ENCODE peak calls at places on chromosomes 11 and 22, in eight cellular contexts. One of them, this sample, is unnamed. For H3K4me1, the result is how much of the 10 kb centered on the place peaks cover.

GRCh38 chr11:24623121-24623520 is 126.3 kb downstream of the LUZP2 start:
- DNase-seq in colonic mucosa: no peak
- DNase-seq in left ventricle myocardium inferior: no peak
- DNase-seq in ovary: no peak
- DNase-seq in tibial artery: no peak
- DNase-seq in sigmoid colon: no peak
- DNase-seq in A673: no peak
- DNase-seq in PC-3: no peak
- DNase-seq in this sample: no peak

GRCh38 chr11:86138958-86139357 is 70.1 kb upstream of the PICALM start:
- DNase-seq in colonic mucosa: no peak
- DNase-seq in left ventricle myocardium inferior: no peak
- DNase-seq in ovary: no peak
- DNase-seq in tibial artery: no peak
- DNase-seq in sigmoid colon: no peak
- DNase-seq in A673: no peak
- DNase-seq in PC-3: no peak
- DNase-seq in this sample: no peak

GRCh38 chr11:23151819-23152218 is 291.5 kb upstream of the CCDC179 start:
- DNase-seq in colonic mucosa: no peak
- DNase-seq in left ventricle myocardium inferior: no peak
- DNase-seq in ovary: no peak
- DNase-seq in tibial artery: no peak
- DNase-seq in sigmoid colon: no peak
- DNase-seq in A673: no peak
- DNase-seq in PC-3: no peak
- DNase-seq in this sample: no peak

GRCh38 chr11:96178014-96178745 is 164.8 kb downstream of the MAML2 start:
- DNase-seq in colonic mucosa: no peak
- DNase-seq in left ventricle myocardium inferior: no peak
- DNase-seq in ovary: no peak
- DNase-seq in tibial artery: no peak
- DNase-seq in sigmoid colon: no peak
- DNase-seq in A673: no peak
- DNase-seq in PC-3: no peak
- DNase-seq in this sample: no peak

GRCh38 chr11:61331636-61332035 is 1.3 kb downstream of the DDB1 start:
- DNase-seq in colonic mucosa: no peak
- DNase-seq in left ventricle myocardium inferior: no peak
- DNase-seq in ovary: no peak
- DNase-seq in tibial artery: no peak
- DNase-seq in sigmoid colon: no peak
- DNase-seq in A673: no peak
- DNase-seq in PC-3: no peak
- DNase-seq in this sample: no peak

GRCh38 chr11:73249858-73250773 is 22.0 kb upstream of the P2RY6 start:
- DNase-seq in colonic mucosa: no peak
- DNase-seq in left ventricle myocardium inferior: no peak
- DNase-seq in ovary: no peak
- DNase-seq in tibial artery: peak
- DNase-seq in sigmoid colon: peak
- DNase-seq in A673: no peak
- DNase-seq in PC-3: no peak
- DNase-seq in this sample: no peak

GRCh38 chr11:35247428-35247827 is 108.5 kb downstream of the CD44 start:
- DNase-seq in colonic mucosa: no peak
- DNase-seq in left ventricle myocardium inferior: no peak
- DNase-seq in ovary: no peak
- DNase-seq in tibial artery: no peak
- DNase-seq in sigmoid colon: no peak
- DNase-seq in A673: no peak
- DNase-seq in PC-3: no peak
- DNase-seq in this sample: no peak

GRCh38 chr11:3341298-3341697 is 37.6 kb downstream of the ZNF195 start:
- DNase-seq in colonic mucosa: peak
- DNase-seq in left ventricle myocardium inferior: peak
- DNase-seq in ovary: peak
- DNase-seq in tibial artery: no peak
- DNase-seq in sigmoid colon: no peak
- DNase-seq in A673: peak
- DNase-seq in PC-3: peak
- DNase-seq in this sample: no peak

GRCh38 chr11:3199537-3200295 is 18.9 kb downstream of the MRGPRG start:
- DNase-seq in colonic mucosa: no peak
- DNase-seq in left ventricle myocardium inferior: no peak
- DNase-seq in ovary: no peak
- DNase-seq in tibial artery: peak
- DNase-seq in sigmoid colon: no peak
- DNase-seq in A673: no peak
- DNase-seq in PC-3: no peak
- DNase-seq in this sample: no peak

GRCh38 chr22:48284671-48285070 is 1522.2 kb downstream of the TBC1D22A start:
- DNase-seq in colonic mucosa: no peak
- DNase-seq in left ventricle myocardium inferior: no peak
- DNase-seq in ovary: no peak
- DNase-seq in tibial artery: no peak
- DNase-seq in sigmoid colon: no peak
- DNase-seq in A673: no peak
- DNase-seq in PC-3: no peak
- DNase-seq in this sample: no peak

GRCh38 chr11:2942872-2943710 is 13.9 kb upstream of the PHLDA2 start:
- DNase-seq in colonic mucosa: no peak
- DNase-seq in left ventricle myocardium inferior: no peak
- DNase-seq in ovary: no peak
- DNase-seq in tibial artery: no peak
- DNase-seq in sigmoid colon: no peak
- DNase-seq in A673: no peak
- DNase-seq in PC-3: no peak
- DNase-seq in this sample: no peak

GRCh38 chr11:22991196-22991595 is 130.9 kb upstream of the CCDC179 start:
- DNase-seq in colonic mucosa: no peak
- DNase-seq in left ventricle myocardium inferior: no peak
- DNase-seq in ovary: no peak
- DNase-seq in tibial artery: no peak
- DNase-seq in sigmoid colon: no peak
- DNase-seq in A673: no peak
- DNase-seq in PC-3: no peak
- DNase-seq in this sample: no peak

GRCh38 chr11:96607890-96608558 is 218.2 kb downstream of the JRKL start:
- DNase-seq in colonic mucosa: no peak
- DNase-seq in left ventricle myocardium inferior: no peak
- DNase-seq in ovary: no peak
- DNase-seq in tibial artery: no peak
- DNase-seq in sigmoid colon: no peak
- DNase-seq in A673: peak
- DNase-seq in PC-3: peak
- DNase-seq in this sample: no peak

GRCh38 chr22:27965547-27965946 is 46.5 kb upstream of the PITPNB start:
- DNase-seq in colonic mucosa: no peak
- DNase-seq in left ventricle myocardium inferior: no peak
- DNase-seq in ovary: no peak
- DNase-seq in tibial artery: no peak
- DNase-seq in sigmoid colon: no peak
- DNase-seq in A673: no peak
- DNase-seq in PC-3: peak
- DNase-seq in this sample: no peak

GRCh38 chr22:21650823-21651520 is 8.9 kb downstream of the SDF2L1 start:
- DNase-seq in colonic mucosa: no peak
- DNase-seq in left ventricle myocardium inferior: no peak
- DNase-seq in ovary: no peak
- DNase-seq in tibial artery: no peak
- DNase-seq in sigmoid colon: no peak
- DNase-seq in A673: no peak
- DNase-seq in PC-3: no peak
- DNase-seq in this sample: no peak

GRCh38 chr11:86101941-86102407 is 33.1 kb upstream of the PICALM start:
- DNase-seq in colonic mucosa: no peak
- DNase-seq in left ventricle myocardium inferior: no peak
- DNase-seq in ovary: no peak
- DNase-seq in tibial artery: no peak
- DNase-seq in sigmoid colon: no peak
- DNase-seq in A673: no peak
- DNase-seq in PC-3: peak
- DNase-seq in this sample: no peak

GRCh38 chr11:69691449-69691848 is 12.4 kb downstream of the FGF19 start:
- DNase-seq in colonic mucosa: no peak
- DNase-seq in left ventricle myocardium inferior: no peak
- DNase-seq in ovary: no peak
- DNase-seq in tibial artery: no peak
- DNase-seq in sigmoid colon: peak
- DNase-seq in A673: no peak
- DNase-seq in PC-3: no peak
- DNase-seq in this sample: no peak

GRCh38 chr11:126919147-126919823 is 81.3 kb downstream of the KIRREL3 start:
- DNase-seq in colonic mucosa: no peak
- DNase-seq in left ventricle myocardium inferior: no peak
- DNase-seq in ovary: no peak
- DNase-seq in tibial artery: no peak
- DNase-seq in sigmoid colon: no peak
- DNase-seq in A673: no peak
- DNase-seq in PC-3: no peak
- DNase-seq in this sample: no peak

DNA sequence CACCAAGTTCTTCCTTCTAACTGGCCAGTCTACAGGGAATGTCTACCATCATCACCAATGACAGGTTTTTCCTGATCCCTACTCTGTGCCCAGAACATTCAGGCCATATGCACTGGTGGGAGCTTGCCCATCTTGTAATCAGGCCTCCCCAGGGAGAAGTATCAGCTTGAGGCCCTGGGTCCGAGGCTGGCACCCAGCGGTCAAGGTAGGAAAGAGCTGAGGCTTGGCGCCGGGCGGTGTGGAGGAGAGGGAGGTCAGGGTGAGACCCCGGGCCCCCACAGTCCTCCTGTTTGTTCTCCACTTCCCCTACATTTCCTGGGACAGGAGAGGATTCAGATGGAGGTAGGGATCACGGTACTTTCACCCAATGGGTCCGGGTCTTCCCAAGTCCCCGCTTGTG is 15.5 kb downstream of the TSKU start:
- DNase-seq in colonic mucosa: no peak
- DNase-seq in left ventricle myocardium inferior: no peak
- DNase-seq in ovary: peak
- DNase-seq in tibial artery: no peak
- DNase-seq in sigmoid colon: peak
- DNase-seq in A673: no peak
- DNase-seq in PC-3: no peak
- DNase-seq in this sample: no peak
- TF ChIP-seq CTCF in colonic mucosa: no peak
- TF ChIP-seq CTCF in left ventricle myocardium inferior: no peak
- TF ChIP-seq CTCF in ovary: no peak
- TF ChIP-seq CTCF in tibial artery: no peak
- TF ChIP-seq CTCF in sigmoid colon: no peak
- TF ChIP-seq CTCF in A673: no peak
- TF ChIP-seq CTCF in PC-3: no peak
- TF ChIP-seq CTCF in this sample: no peak

GRCh38 chr22:19107730-19108074 is 14.5 kb downstream of the DGCR2 start:
- DNase-seq in colonic mucosa: no peak
- DNase-seq in left ventricle myocardium inferior: no peak
- DNase-seq in ovary: no peak
- DNase-seq in tibial artery: peak
- DNase-seq in sigmoid colon: no peak
- DNase-seq in A673: no peak
- DNase-seq in PC-3: no peak
- DNase-seq in this sample: no peak
- H3K4me1 ChIP-seq in colonic mucosa: under half
- H3K4me1 ChIP-seq in left ventricle myocardium inferior: half or more
- H3K4me1 ChIP-seq in ovary: under half
- H3K4me1 ChIP-seq in tibial artery: under half
- H3K4me1 ChIP-seq in sigmoid colon: half or more
- H3K4me1 ChIP-seq in A673: under half
- H3K4me1 ChIP-seq in PC-3: under half
- H3K4me1 ChIP-seq in this sample: under half

GRCh38 chr11:67656278-67656922 is 5.9 kb upstream of the ACY3 start:
- DNase-seq in colonic mucosa: no peak
- DNase-seq in left ventricle myocardium inferior: no peak
- DNase-seq in ovary: no peak
- DNase-seq in tibial artery: no peak
- DNase-seq in sigmoid colon: no peak
- DNase-seq in A673: no peak
- DNase-seq in PC-3: no peak
- DNase-seq in this sample: no peak
- H3K27ac ChIP-seq in colonic mucosa: no peak
- H3K27ac ChIP-seq in left ventricle myocardium inferior: no peak
- H3K27ac ChIP-seq in ovary: no peak
- H3K27ac ChIP-seq in tibial artery: no peak
- H3K27ac ChIP-seq in sigmoid colon: no peak
- H3K27ac ChIP-seq in A673: no peak
- H3K27ac ChIP-seq in PC-3: no peak
- H3K27ac ChIP-seq in this sample: no peak

DNA sequence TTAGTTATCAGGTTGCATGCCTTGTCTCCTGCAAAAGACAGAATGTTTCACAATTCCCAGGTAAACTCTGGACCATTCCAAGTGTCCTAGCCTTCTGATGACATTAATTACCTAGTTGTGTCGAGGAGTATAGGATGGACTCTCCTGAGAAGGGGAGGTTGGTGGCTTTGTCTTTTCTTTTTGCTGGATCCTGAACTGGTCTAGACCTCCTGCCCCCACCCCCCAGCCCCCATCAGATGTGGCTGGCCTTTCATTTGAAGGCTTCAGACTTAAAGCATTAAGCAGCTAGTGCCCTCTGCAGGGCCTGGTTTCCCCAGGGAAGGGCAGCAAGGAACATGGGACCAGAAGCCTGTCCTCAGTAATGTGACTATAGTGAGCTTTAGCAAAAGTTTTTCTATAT is 9.7 kb downstream of the MCAM start:
- DNase-seq in colonic mucosa: no peak
- DNase-seq in left ventricle myocardium inferior: no peak
- DNase-seq in ovary: no peak
- DNase-seq in tibial artery: peak
- DNase-seq in sigmoid colon: no peak
- DNase-seq in A673: no peak
- DNase-seq in PC-3: no peak
- DNase-seq in this sample: peak
- TF ChIP-seq CTCF in colonic mucosa: no peak
- TF ChIP-seq CTCF in left ventricle myocardium inferior: peak
- TF ChIP-seq CTCF in ovary: no peak
- TF ChIP-seq CTCF in tibial artery: no peak
- TF ChIP-seq CTCF in sigmoid colon: peak
- TF ChIP-seq CTCF in A673: peak
- TF ChIP-seq CTCF in PC-3: peak
- TF ChIP-seq CTCF in this sample: peak

GRCh38 chr22:32164084-32164894 is 5.2 kb upstream of the C22orf42 start:
- DNase-seq in colonic mucosa: no peak
- DNase-seq in left ventricle myocardium inferior: no peak
- DNase-seq in ovary: no peak
- DNase-seq in tibial artery: no peak
- DNase-seq in sigmoid colon: no peak
- DNase-seq in A673: no peak
- DNase-seq in PC-3: no peak
- DNase-seq in this sample: no peak

DNA sequence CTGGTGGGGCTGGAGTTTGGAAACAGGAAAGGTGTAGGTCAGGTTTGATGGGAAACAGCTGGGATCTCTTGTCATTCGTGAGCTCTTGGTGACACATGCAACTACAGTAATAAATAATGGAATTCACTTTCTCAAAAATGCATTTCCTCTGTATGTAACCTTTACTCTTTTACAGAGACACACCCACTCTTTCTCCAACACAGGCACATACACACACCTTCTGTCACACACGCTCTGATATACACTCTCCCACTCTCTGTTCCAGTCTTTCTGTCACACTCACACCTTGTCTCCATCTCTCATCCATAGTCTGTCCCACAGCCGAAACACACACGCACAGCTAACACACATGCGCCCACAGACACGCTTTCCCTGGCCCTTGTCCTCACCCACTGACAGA is 6.6 kb upstream of the C22orf42 start:
- DNase-seq in colonic mucosa: no peak
- DNase-seq in left ventricle myocardium inferior: no peak
- DNase-seq in ovary: no peak
- DNase-seq in tibial artery: no peak
- DNase-seq in sigmoid colon: no peak
- DNase-seq in A673: no peak
- DNase-seq in PC-3: no peak
- DNase-seq in this sample: no peak
- H3K4me1 ChIP-seq in colonic mucosa: under half
- H3K4me1 ChIP-seq in left ventricle myocardium inferior: under half
- H3K4me1 ChIP-seq in ovary: under half
- H3K4me1 ChIP-seq in tibial artery: under half
- H3K4me1 ChIP-seq in sigmoid colon: under half
- H3K4me1 ChIP-seq in A673: under half
- H3K4me1 ChIP-seq in PC-3: under half
- H3K4me1 ChIP-seq in this sample: under half